ENCODE peak calls at places on chromosomes 6 and 20, in four cellular contexts. One of them, this sample, is unnamed.

GRCh38 chr20:32522525-32522774 is 62.7 kb downstream of the NOL4L start:
- DNase-seq in HFFc6: no peak
- DNase-seq in substantia nigra: no peak
- DNase-seq in activated CD8-positive, alpha-beta T cell treated with anti-CD3 and anti-CD28 coated beads for 36 hours: no peak
- DNase-seq in this sample: no peak

GRCh38 chr20:47326718-47327137 is 29.8 kb downstream of the ZMYND8 start:
- DNase-seq in HFFc6: peak; percentile 73
- DNase-seq in substantia nigra: no peak
- DNase-seq in activated CD8-positive, alpha-beta T cell treated with anti-CD3 and anti-CD28 coated beads for 36 hours: no peak
- DNase-seq in this sample: peak; percentile 76

GRCh38 chr6:18021166-18021850 is 33.9 kb upstream of the KIF13A start:
- DNase-seq in HFFc6: no peak
- DNase-seq in substantia nigra: no peak
- DNase-seq in activated CD8-positive, alpha-beta T cell treated with anti-CD3 and anti-CD28 coated beads for 36 hours: no peak
- DNase-seq in this sample: peak; percentile 67

GRCh38 chr6:131135244-131136020 is at the start of gene AKAP7:
- DNase-seq in HFFc6: peak; percentile 56
- DNase-seq in substantia nigra: peak; percentile 75
- DNase-seq in activated CD8-positive, alpha-beta T cell treated with anti-CD3 and anti-CD28 coated beads for 36 hours: peak; percentile 70
- DNase-seq in this sample: peak; percentile 79

GRCh38 chr6:102660288-102660687 is 1266.8 kb downstream of the GRIK2 start:
- DNase-seq in HFFc6: no peak
- DNase-seq in substantia nigra: no peak
- DNase-seq in activated CD8-positive, alpha-beta T cell treated with anti-CD3 and anti-CD28 coated beads for 36 hours: no peak
- DNase-seq in this sample: no peak

GRCh38 chr20:46083101-46083500 is 6.7 kb downstream of the NCOA5 start:
- DNase-seq in HFFc6: no peak
- DNase-seq in substantia nigra: no peak
- DNase-seq in activated CD8-positive, alpha-beta T cell treated with anti-CD3 and anti-CD28 coated beads for 36 hours: no peak
- DNase-seq in this sample: no peak

GRCh38 chr20:19249515-19249914 is 37.1 kb downstream of the SLC24A3 start:
- DNase-seq in HFFc6: no peak
- DNase-seq in substantia nigra: no peak
- DNase-seq in activated CD8-positive, alpha-beta T cell treated with anti-CD3 and anti-CD28 coated beads for 36 hours: no peak
- DNase-seq in this sample: peak; percentile 7

GRCh38 chr6:31717499-31718222 is 2.5 kb downstream of the LY6G6D start:
- DNase-seq in HFFc6: no peak
- DNase-seq in substantia nigra: no peak
- DNase-seq in activated CD8-positive, alpha-beta T cell treated with anti-CD3 and anti-CD28 coated beads for 36 hours: no peak
- DNase-seq in this sample: peak; percentile 87

GRCh38 chr6:46749731-46750130 is 3.0 kb downstream of the ANKRD66 start:
- DNase-seq in HFFc6: no peak
- DNase-seq in substantia nigra: no peak
- DNase-seq in activated CD8-positive, alpha-beta T cell treated with anti-CD3 and anti-CD28 coated beads for 36 hours: no peak
- DNase-seq in this sample: no peak

GRCh38 chr20:37494796-37495195 is 26.3 kb upstream of the NNAT start:
- DNase-seq in HFFc6: no peak
- DNase-seq in substantia nigra: no peak
- DNase-seq in activated CD8-positive, alpha-beta T cell treated with anti-CD3 and anti-CD28 coated beads for 36 hours: no peak
- DNase-seq in this sample: no peak

GRCh38 chr20:1588166-1588868 is 30.8 kb upstream of the SIRPD start:
- DNase-seq in HFFc6: no peak
- DNase-seq in substantia nigra: no peak
- DNase-seq in activated CD8-positive, alpha-beta T cell treated with anti-CD3 and anti-CD28 coated beads for 36 hours: no peak
- DNase-seq in this sample: no peak

GRCh38 chr6:2429460-2429859 is 184.1 kb upstream of the GMDS start:
- DNase-seq in HFFc6: peak; percentile 49
- DNase-seq in substantia nigra: no peak
- DNase-seq in activated CD8-positive, alpha-beta T cell treated with anti-CD3 and anti-CD28 coated beads for 36 hours: no peak
- DNase-seq in this sample: no peak

GRCh38 chr20:12207875-12208274 is 290.2 kb downstream of the BTBD3 start:
- DNase-seq in HFFc6: no peak
- DNase-seq in substantia nigra: no peak
- DNase-seq in activated CD8-positive, alpha-beta T cell treated with anti-CD3 and anti-CD28 coated beads for 36 hours: peak; percentile 3
- DNase-seq in this sample: peak; percentile 12

GRCh38 chr20:51586005-51586440 is 43.5 kb upstream of the NFATC2 start:
- DNase-seq in HFFc6: peak; percentile 87
- DNase-seq in substantia nigra: no peak
- DNase-seq in activated CD8-positive, alpha-beta T cell treated with anti-CD3 and anti-CD28 coated beads for 36 hours: no peak
- DNase-seq in this sample: peak; percentile 89

GRCh38 chr20:14830466-14830865 is 493.1 kb upstream of the FLRT3 start:
- DNase-seq in HFFc6: no peak
- DNase-seq in substantia nigra: no peak
- DNase-seq in activated CD8-positive, alpha-beta T cell treated with anti-CD3 and anti-CD28 coated beads for 36 hours: no peak
- DNase-seq in this sample: no peak

GRCh38 chr20:62587757-62588402 is 54.4 kb upstream of the SLCO4A1 start:
- DNase-seq in HFFc6: peak; percentile 52
- DNase-seq in substantia nigra: no peak
- DNase-seq in activated CD8-positive, alpha-beta T cell treated with anti-CD3 and anti-CD28 coated beads for 36 hours: peak; percentile 36
- DNase-seq in this sample: no peak

GRCh38 chr6:101202975-101203374 is 190.5 kb upstream of the GRIK2 start:
- DNase-seq in HFFc6: no peak
- DNase-seq in substantia nigra: no peak
- DNase-seq in activated CD8-positive, alpha-beta T cell treated with anti-CD3 and anti-CD28 coated beads for 36 hours: no peak
- DNase-seq in this sample: no peak

GRCh38 chr6:96898241-96898851 is 655 bp upstream of the NDUFAF4 start:
- DNase-seq in HFFc6: peak; percentile 5
- DNase-seq in substantia nigra: no peak
- DNase-seq in activated CD8-positive, alpha-beta T cell treated with anti-CD3 and anti-CD28 coated beads for 36 hours: no peak
- DNase-seq in this sample: no peak

GRCh38 chr20:32966382-32966781 is 37.9 kb downstream of the SUN5 start:
- DNase-seq in HFFc6: no peak
- DNase-seq in substantia nigra: no peak
- DNase-seq in activated CD8-positive, alpha-beta T cell treated with anti-CD3 and anti-CD28 coated beads for 36 hours: no peak
- DNase-seq in this sample: no peak

GRCh38 chr6:77825204-77825603 is 172.4 kb downstream of the MEI4 start:
- DNase-seq in HFFc6: no peak
- DNase-seq in substantia nigra: no peak
- DNase-seq in activated CD8-positive, alpha-beta T cell treated with anti-CD3 and anti-CD28 coated beads for 36 hours: no peak
- DNase-seq in this sample: no peak

GRCh38 chr20:61919239-61919638 is 146.4 kb downstream of the TAF4 start:
- DNase-seq in HFFc6: no peak
- DNase-seq in substantia nigra: no peak
- DNase-seq in activated CD8-positive, alpha-beta T cell treated with anti-CD3 and anti-CD28 coated beads for 36 hours: no peak
- DNase-seq in this sample: no peak

GRCh38 chr6:1689141-1689540 is 79.4 kb downstream of the FOXC1 start:
- DNase-seq in HFFc6: peak; percentile 31
- DNase-seq in substantia nigra: no peak
- DNase-seq in activated CD8-positive, alpha-beta T cell treated with anti-CD3 and anti-CD28 coated beads for 36 hours: no peak
- DNase-seq in this sample: no peak

GRCh38 chr6:129863664-129864063 is 2.5 kb upstream of the TMEM244 start:
- DNase-seq in HFFc6: peak; percentile 76
- DNase-seq in substantia nigra: no peak
- DNase-seq in activated CD8-positive, alpha-beta T cell treated with anti-CD3 and anti-CD28 coated beads for 36 hours: no peak
- DNase-seq in this sample: no peak

GRCh38 chr20:20711413-20711812 is 1.0 kb downstream of the RALGAPA2 start:
- DNase-seq in HFFc6: no peak
- DNase-seq in substantia nigra: no peak
- DNase-seq in activated CD8-positive, alpha-beta T cell treated with anti-CD3 and anti-CD28 coated beads for 36 hours: peak; percentile 46
- DNase-seq in this sample: no peak

GRCh38 chr6:45480697-45481415 is 103.1 kb upstream of the SUPT3H start:
- DNase-seq in HFFc6: no peak
- DNase-seq in substantia nigra: peak; percentile 32
- DNase-seq in activated CD8-positive, alpha-beta T cell treated with anti-CD3 and anti-CD28 coated beads for 36 hours: no peak
- DNase-seq in this sample: no peak

GRCh38 chr20:61589055-61589385 is 337.0 kb downstream of the CDH4 start:
- DNase-seq in HFFc6: peak; percentile 82
- DNase-seq in substantia nigra: no peak
- DNase-seq in activated CD8-positive, alpha-beta T cell treated with anti-CD3 and anti-CD28 coated beads for 36 hours: no peak
- DNase-seq in this sample: no peak

GRCh38 chr20:11013801-11014200 is 340.0 kb upstream of the JAG1 start:
- DNase-seq in HFFc6: no peak
- DNase-seq in substantia nigra: no peak
- DNase-seq in activated CD8-positive, alpha-beta T cell treated with anti-CD3 and anti-CD28 coated beads for 36 hours: no peak
- DNase-seq in this sample: no peak

GRCh38 chr6:53455678-53456077 is 89.2 kb downstream of the GCLC start:
- DNase-seq in HFFc6: no peak
- DNase-seq in substantia nigra: no peak
- DNase-seq in activated CD8-positive, alpha-beta T cell treated with anti-CD3 and anti-CD28 coated beads for 36 hours: no peak
- DNase-seq in this sample: no peak

GRCh38 chr6:36888654-36889481 is 3.1 kb downstream of the C6orf89 start:
- DNase-seq in HFFc6: no peak
- DNase-seq in substantia nigra: no peak
- DNase-seq in activated CD8-positive, alpha-beta T cell treated with anti-CD3 and anti-CD28 coated beads for 36 hours: no peak
- DNase-seq in this sample: no peak

GRCh38 chr20:34528921-34529297 is 12.7 kb downstream of the DYNLRB1 start:
- DNase-seq in HFFc6: no peak
- DNase-seq in substantia nigra: peak; percentile 65
- DNase-seq in activated CD8-positive, alpha-beta T cell treated with anti-CD3 and anti-CD28 coated beads for 36 hours: no peak
- DNase-seq in this sample: no peak

GRCh38 chr6:14727494-14728395 is 518.1 kb upstream of the JARID2 start:
- DNase-seq in HFFc6: no peak
- DNase-seq in substantia nigra: peak; percentile 8
- DNase-seq in activated CD8-positive, alpha-beta T cell treated with anti-CD3 and anti-CD28 coated beads for 36 hours: no peak
- DNase-seq in this sample: no peak

GRCh38 chr6:56868687-56869086 is 86.2 kb upstream of the BEND6 start:
- DNase-seq in HFFc6: peak; percentile 73
- DNase-seq in substantia nigra: no peak
- DNase-seq in activated CD8-positive, alpha-beta T cell treated with anti-CD3 and anti-CD28 coated beads for 36 hours: no peak
- DNase-seq in this sample: no peak

GRCh38 chr20:40563296-40563950 is 125.6 kb downstream of the MAFB start:
- DNase-seq in HFFc6: no peak
- DNase-seq in substantia nigra: no peak
- DNase-seq in activated CD8-positive, alpha-beta T cell treated with anti-CD3 and anti-CD28 coated beads for 36 hours: no peak
- DNase-seq in this sample: no peak

GRCh38 chr20:62536731-62537401 is 61.1 kb upstream of the GATA5 start:
- DNase-seq in HFFc6: peak; percentile 63
- DNase-seq in substantia nigra: no peak
- DNase-seq in activated CD8-positive, alpha-beta T cell treated with anti-CD3 and anti-CD28 coated beads for 36 hours: no peak
- DNase-seq in this sample: no peak

GRCh38 chr20:46122071-46122470 is 4.0 kb downstream of the CD40 start:
- DNase-seq in HFFc6: peak; percentile 19
- DNase-seq in substantia nigra: no peak
- DNase-seq in activated CD8-positive, alpha-beta T cell treated with anti-CD3 and anti-CD28 coated beads for 36 hours: no peak
- DNase-seq in this sample: peak; percentile 81

GRCh38 chr6:104486003-104486402 is 373.7 kb downstream of the HACE1 start:
- DNase-seq in HFFc6: no peak
- DNase-seq in substantia nigra: no peak
- DNase-seq in activated CD8-positive, alpha-beta T cell treated with anti-CD3 and anti-CD28 coated beads for 36 hours: no peak
- DNase-seq in this sample: no peak

GRCh38 chr6:70725817-70726413 is 58.2 kb downstream of the SMAP1 start:
- DNase-seq in HFFc6: no peak
- DNase-seq in substantia nigra: no peak
- DNase-seq in activated CD8-positive, alpha-beta T cell treated with anti-CD3 and anti-CD28 coated beads for 36 hours: no peak
- DNase-seq in this sample: no peak

GRCh38 chr6:127924031-127924430 is 23.2 kb upstream of the THEMIS start:
- DNase-seq in HFFc6: no peak
- DNase-seq in substantia nigra: no peak
- DNase-seq in activated CD8-positive, alpha-beta T cell treated with anti-CD3 and anti-CD28 coated beads for 36 hours: no peak
- DNase-seq in this sample: no peak

GRCh38 chr20:5674176-5674660 is 76.0 kb upstream of the SHLD1 start:
- DNase-seq in HFFc6: no peak
- DNase-seq in substantia nigra: no peak
- DNase-seq in activated CD8-positive, alpha-beta T cell treated with anti-CD3 and anti-CD28 coated beads for 36 hours: peak; percentile 44
- DNase-seq in this sample: peak; percentile 77